ENCODE peak calls at places on chromosomes 12 and 14, in six cellular contexts. J is adrenal gland, A is GM12878, S is upper lobe of left lung, K is IMR-90, R is stomach. D is an unnamed sample. For H3K4me1, the result is how much of the 10 kb centered on the place peaks cover.

GRCh38 chr14:91063119-91063518 is 2.7 kb upstream of the RPS6KA5 start:
- DNase-seq in J (no peak), S (no peak), A (peak), K (no peak), R (no peak), D (no peak)

GRCh38 chr12:64104376-64104775 is 117.7 kb downstream of the KICS2 start:
- DNase-seq in K (no peak), S (no peak), R (no peak), A (no peak), J (peak), D (no peak)

GRCh38 chr12:1496162-1496925 is 98.0 kb downstream of the FBXL14 start:
- DNase-seq in A (no peak), R (peak), S (no peak), J (no peak), K (peak), D (no peak)

GRCh38 chr14:92224348-92224954 is 98.5 kb upstream of the SLC24A4 start:
- DNase-seq in K (peak), R (no peak), S (no peak), J (no peak), A (no peak), D (no peak)

GRCh38 chr14:80315681-80316080 is 104.4 kb upstream of the DIO2 start:
- DNase-seq in A (no peak), K (peak), J (no peak), R (no peak), S (no peak), D (no peak)

GRCh38 chr14:88995437-88996198 is 171.2 kb downstream of the TTC8 start:
- DNase-seq in J (peak), S (peak), K (peak), A (no peak), R (no peak), D (no peak)

GRCh38 chr12:29676676-29677075 is 107.1 kb downstream of the TMTC1 start:
- DNase-seq in R (no peak), A (no peak), J (no peak), S (no peak), K (no peak), D (no peak)

GRCh38 chr14:59090572-59090971 is 97.9 kb upstream of the DAAM1 start:
- DNase-seq in S (no peak), J (no peak), A (no peak), K (no peak), R (no peak), D (no peak)

GRCh38 chr12:56071648-56072047 is 8.3 kb upstream of the ERBB3 start:
- DNase-seq in S (no peak), A (no peak), J (peak), R (no peak), K (peak), D (no peak)

GRCh38 chr12:124837958-124838803 is 25.5 kb downstream of the SCARB1 start:
- DNase-seq in S (no peak), J (peak), R (peak), K (peak), A (no peak), D (peak)

GRCh38 chr14:64817631-64818030 is 62.1 kb downstream of the SPTB start:
- DNase-seq in A (no peak), S (no peak), J (no peak), R (no peak), K (no peak), D (no peak)

GRCh38 chr14:94542811-94543449 is 18.3 kb upstream of the SERPINA4 start:
- DNase-seq in S (no peak), R (no peak), K (no peak), J (no peak), A (no peak), D (no peak)

GRCh38 chr12:14567311-14568195 is at the start of gene PLBD1:
- DNase-seq in A (no peak), J (peak), K (no peak), R (peak), S (peak), D (peak)

GRCh38 chr12:71216725-71217579 is 59.2 kb upstream of the TSPAN8 start:
- DNase-seq in J (peak), R (peak), S (no peak), A (no peak), K (peak), D (peak)

GRCh38 chr12:9634177-9634803 is 26.6 kb upstream of the KLRB1 start:
- DNase-seq in S (no peak), K (peak), J (peak), R (peak), A (no peak), D (peak)

GRCh38 chr12:11730299-11731041 is 81.0 kb downstream of the ETV6 start:
- DNase-seq in K (no peak), R (peak), S (no peak), A (peak), J (no peak), D (no peak)

GRCh38 chr14:99273025-99273723 is 1.2 kb upstream of the BCL11B start:
- DNase-seq in K (no peak), J (peak), S (peak), R (peak), A (no peak), D (peak)

GRCh38 chr12:124536613-124537012 is 30.8 kb downstream of the NCOR2 start:
- DNase-seq in A (no peak), J (no peak), S (no peak), K (peak), R (no peak), D (no peak)

GRCh38 chr12:89969098-89969497 is 260.5 kb upstream of the ATP2B1 start:
- DNase-seq in S (no peak), R (no peak), K (no peak), J (no peak), A (no peak), D (no peak)

GRCh38 chr14:76339922-76340615 is 35.9 kb upstream of the ESRRB start:
- DNase-seq in R (no peak), S (no peak), A (no peak), K (no peak), J (no peak), D (no peak)

GRCh38 chr14:69149461-69150244 is 3.3 kb downstream of the DCAF5 start:
- DNase-seq in A (no peak), K (no peak), S (no peak), R (no peak), J (no peak), D (no peak)

GRCh38 chr14:98173291-98173690 is 1098.7 kb downstream of the BCL11B start:
- DNase-seq in K (no peak), A (no peak), S (no peak), J (no peak), R (no peak), D (no peak)

GRCh38 chr14:76045773-76046172 is 60.2 kb downstream of the IFT43 start:
- DNase-seq in A (no peak), J (no peak), K (no peak), R (no peak), S (no peak), D (no peak)

GRCh38 chr12:81843599-81843998 is 84.4 kb upstream of the PPFIA2 start:
- DNase-seq in J (no peak), S (no peak), A (no peak), R (no peak), K (no peak), D (no peak)

GRCh38 chr12:103947871-103948555 is 17.7 kb upstream of the TDG start:
- DNase-seq in J (peak), R (no peak), K (no peak), A (no peak), S (no peak), D (no peak)

GRCh38 chr12:75690556-75690955 is 179.1 kb upstream of the KRR1 start:
- DNase-seq in R (no peak), J (no peak), K (peak), S (no peak), A (no peak), D (no peak)

GRCh38 chr12:5317556-5317955 is 114.4 kb upstream of the NTF3 start:
- DNase-seq in K (peak), J (no peak), A (no peak), S (no peak), R (no peak), D (no peak)

GRCh38 chr12:80293759-80294158 is 150.3 kb upstream of the PTPRQ start:
- DNase-seq in J (no peak), K (no peak), A (peak), R (no peak), S (no peak), D (no peak)

GRCh38 chr12:48002773-48003218 is 1.5 kb downstream of the COL2A1 start:
- DNase-seq in R (peak), K (peak), J (peak), A (no peak), S (peak), D (peak)

GRCh38 chr14:101132588-101132987 is 229.1 kb upstream of the RTL1 start:
- DNase-seq in J (no peak), S (no peak), R (no peak), K (no peak), A (no peak), D (no peak)

GRCh38 chr12:53493610-53494391 is 5.5 kb downstream of the MAP3K12 start:
- DNase-seq in A (no peak), J (no peak), S (no peak), K (no peak), R (no peak), D (no peak)

GRCh38 chr12:89379839-89380467 is 27.7 kb upstream of the DUSP6 start:
- DNase-seq in K (no peak), A (no peak), S (no peak), R (no peak), J (no peak), D (no peak)

GRCh38 chr14:100623961-100624360 is 36.7 kb upstream of the BEGAIN start:
- DNase-seq in R (no peak), J (peak), K (no peak), A (no peak), S (no peak), D (no peak)

GRCh38 chr14:101002738-101003137 is 99.2 kb upstream of the RTL1 start:
- DNase-seq in R (no peak), J (no peak), K (no peak), A (no peak), S (no peak), D (no peak)

GRCh38 chr12:122413516-122414404 is 8.7 kb downstream of the CLIP1 start:
- DNase-seq in R (no peak), A (no peak), J (no peak), K (no peak), S (no peak), D (no peak)

GRCh38 chr12:122411537-122411936 is 10.9 kb downstream of the CLIP1 start:
- DNase-seq in J (no peak), K (no peak), S (no peak), R (no peak), A (no peak), D (no peak)

GRCh38 chr12:122407208-122407607 is 15.3 kb downstream of the CLIP1 start:
- DNase-seq in R (no peak), A (no peak), K (no peak), S (no peak), J (no peak), D (no peak)

GRCh38 chr12:122412851-122413433 is 9.5 kb downstream of the CLIP1 start:
- DNase-seq in K (no peak), S (no peak), A (no peak), J (no peak), R (no peak), D (no peak)
- H3K4me1 ChIP-seq in K (under half), S (under half), A (under half), J (under half), R (under half), D (under half)

GRCh38 chr12:128290938-128291337 is 24.0 kb downstream of the TMEM132C start:
- DNase-seq in K (no peak), R (no peak), A (no peak), J (no peak), S (no peak), D (no peak)

GRCh38 chr12:128286970-128287369 is 20.0 kb downstream of the TMEM132C start:
- DNase-seq in J (peak), R (no peak), A (no peak), K (no peak), S (no peak), D (no peak)

GRCh38 chr12:128288896-128289295 is 21.9 kb downstream of the TMEM132C start:
- DNase-seq in K (no peak), J (no peak), A (no peak), R (no peak), S (no peak), D (no peak)
- H3K4me3 ChIP-seq in K (no peak), J (no peak), A (no peak), R (no peak), S (no peak), D (no peak)

DNA sequence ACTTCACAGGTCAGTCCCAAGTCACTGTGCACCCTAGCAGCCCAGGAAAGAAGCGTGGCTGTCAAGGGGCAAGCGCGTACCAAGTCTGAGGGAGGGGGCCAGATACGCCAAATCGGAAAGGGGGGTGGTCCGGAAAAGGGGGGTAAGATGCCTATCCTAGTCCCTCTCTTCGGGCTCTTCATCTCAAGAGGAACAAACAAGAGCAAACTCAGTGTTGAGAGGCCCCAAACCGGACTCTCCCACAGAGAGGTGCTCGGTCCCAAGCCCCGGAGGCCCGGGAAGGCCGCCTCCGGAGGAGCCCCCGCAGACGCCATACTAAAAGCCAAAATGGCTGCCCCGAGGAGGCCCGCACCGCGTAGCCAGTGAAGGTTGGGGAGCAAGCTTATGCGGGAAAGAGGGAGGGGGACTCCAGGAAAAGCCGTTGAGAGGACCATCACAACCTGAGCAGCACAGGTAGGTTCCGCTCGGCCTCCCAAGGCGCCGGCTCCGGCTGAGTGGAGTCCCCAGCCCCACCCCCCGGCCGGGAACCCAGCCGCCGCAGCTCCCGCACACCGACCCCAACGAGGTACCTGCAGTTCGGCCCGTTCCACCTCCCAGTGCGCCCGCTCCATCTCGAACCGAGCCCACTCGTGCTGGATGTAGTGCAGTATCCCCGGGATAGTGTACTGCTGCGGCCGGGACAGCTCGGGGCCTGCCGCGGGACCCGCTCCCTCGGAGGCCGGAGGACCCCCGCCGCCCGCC is at the start of gene AP4S1:
- DNase-seq in J (peak), K (no peak), A (no peak), S (peak), R (peak), D (peak)
- TF ChIP-seq POLR2A in J (no peak), K (no peak), A (peak), S (no peak), R (no peak), D (no peak)

GRCh38 chr12:27615331-27615891 is 80.8 kb upstream of the REP15 start:
- DNase-seq in A (no peak), K (peak), R (no peak), S (no peak), J (no peak), D (no peak)

GRCh38 chr12:27618836-27619235 is 77.4 kb upstream of the REP15 start:
- DNase-seq in S (no peak), J (no peak), R (no peak), K (peak), A (no peak), D (no peak)

GRCh38 chr12:27614866-27615265 is 81.4 kb upstream of the REP15 start:
- DNase-seq in K (no peak), J (no peak), R (no peak), S (no peak), A (no peak), D (no peak)

GRCh38 chr12:27614386-27614785 is 81.9 kb upstream of the REP15 start:
- DNase-seq in J (no peak), S (no peak), R (no peak), K (no peak), A (no peak), D (no peak)

DNA sequence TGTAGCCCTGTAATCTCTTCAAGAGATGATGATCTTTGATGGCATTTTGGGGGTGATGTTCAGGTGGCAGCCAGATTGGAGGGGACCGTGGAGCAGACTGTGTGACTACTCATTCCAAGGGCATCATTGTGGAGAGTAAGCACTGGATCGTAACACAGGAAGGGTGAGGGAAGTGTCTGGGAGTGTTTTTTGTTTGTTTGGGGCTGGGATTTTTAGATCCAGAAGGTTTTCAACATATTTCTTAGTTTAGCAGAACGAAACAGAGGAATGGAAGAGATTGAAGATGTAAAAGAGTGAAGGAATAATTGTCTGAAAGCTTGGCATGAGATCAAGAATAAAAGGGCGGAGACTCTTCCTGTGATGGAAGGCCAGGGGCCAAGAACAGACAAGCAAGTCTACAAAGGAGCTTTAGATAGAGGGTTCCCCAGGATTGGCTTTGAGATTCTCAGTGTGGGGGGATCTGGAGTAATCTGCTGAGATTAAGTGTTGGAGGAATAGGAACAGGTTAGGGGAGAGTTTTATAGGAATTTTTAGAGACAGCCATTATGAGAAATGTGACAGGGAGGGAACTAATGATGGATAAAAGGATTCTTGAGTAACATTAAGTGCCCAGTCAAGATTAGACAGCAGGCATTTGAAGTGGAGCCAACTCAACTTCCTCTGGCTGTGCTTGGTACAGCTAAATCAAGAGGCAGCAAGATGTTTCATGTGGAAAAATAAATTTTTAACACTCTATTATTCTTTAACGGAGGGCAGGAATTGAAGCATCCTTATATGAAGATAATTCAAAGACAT is 79.7 kb upstream of the REP15 start:
- DNase-seq in S (no peak), K (no peak), R (no peak), A (no peak), J (no peak), D (peak)
- H3K4me1 ChIP-seq in S (under half), K (under half), R (under half), A (under half), J (under half), D (under half)

DNA sequence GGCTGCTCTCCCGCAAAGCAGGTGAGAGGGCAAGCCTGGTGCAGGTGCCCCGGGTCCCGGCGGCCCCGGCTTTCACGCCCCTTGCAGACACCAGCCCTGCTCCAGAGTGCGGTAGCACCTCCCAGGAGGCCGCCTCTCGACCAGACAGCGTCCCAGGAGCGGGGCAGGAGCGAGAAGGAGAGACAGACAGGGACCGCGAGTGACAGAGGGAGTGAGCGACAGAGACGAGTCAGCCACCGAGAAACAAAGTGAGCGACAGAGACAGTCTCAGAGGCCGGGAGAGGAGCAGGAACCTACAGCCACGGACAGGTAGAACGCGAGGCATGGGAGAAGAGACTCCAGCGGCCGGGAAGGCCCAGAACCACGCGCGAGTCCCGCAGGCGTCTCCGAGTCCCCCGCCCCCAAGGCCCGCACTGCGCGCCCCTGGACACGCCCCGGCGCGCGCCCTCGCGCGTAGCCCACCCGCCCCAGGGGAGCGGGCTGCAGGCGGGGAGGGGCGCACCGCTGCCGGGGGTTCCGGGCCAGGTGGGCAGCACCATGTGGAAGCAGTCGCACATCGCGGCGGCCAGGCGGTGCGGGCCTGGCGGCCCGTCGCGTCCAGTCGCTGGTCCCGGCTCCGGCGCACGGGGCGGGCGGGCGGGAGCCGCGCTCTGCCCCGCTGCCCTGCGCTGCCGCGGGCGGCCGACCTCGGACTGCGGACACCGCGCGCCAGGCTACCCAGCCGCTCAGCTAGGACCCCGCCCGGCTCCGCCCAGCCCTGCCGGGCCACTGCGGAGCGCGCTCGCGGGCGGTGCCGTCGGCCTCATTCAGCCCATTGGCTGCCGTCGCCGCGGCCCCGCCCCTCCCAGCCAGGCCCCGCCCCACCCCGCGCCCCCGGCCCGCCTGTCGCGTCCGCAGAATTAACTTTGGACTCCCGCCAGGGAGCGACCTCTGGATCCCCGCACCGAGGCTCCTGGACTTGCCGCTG is at the start of gene AHNAK2:
- DNase-seq in J (peak), S (peak), R (peak), A (no peak), K (peak), D (peak)
- H3K4me3 ChIP-seq in J (no peak), S (peak), R (peak), A (peak), K (peak), D (peak)

D was measured in testis.